ENCODE peak calls at places on chromosomes 2 and 18, in six cellular contexts. S is endodermal cell; Y is stimulated activated CD8-positive, alpha-beta memory T cell treated with anti-CD3 and anti-CD28 coated beads, Interleukin-12 subunit alpha, Interleukin-12 subunit beta, amount 100 ng/mL, for 1 hour; G is kidney tubule cell; C is HuH-7; X is kidney glomerular epithelial cell. D is an unnamed sample.

GRCh38 chr18:5500158-5500939 is 43.4 kb downstream of the EPB41L3 start:
- DNase-seq in S (no peak), Y (no peak), G (no peak), C (no peak), X (no peak), D (no peak)

GRCh38 chr2:45843136-45843535 is 191.7 kb downstream of the PRKCE start:
- DNase-seq in S (no peak), Y (no peak), G (no peak), C (no peak), X (no peak), D (no peak)

GRCh38 chr2:41241325-41242000 is 789.6 kb upstream of the SLC8A1 start:
- DNase-seq in S (no peak), Y (no peak), G (no peak), C (no peak), X (no peak), D (no peak)

GRCh38 chr18:6257950-6258349 is 156.8 kb downstream of the L3MBTL4 start:
- DNase-seq in S (peak), Y (no peak), G (no peak), C (no peak), X (no peak), D (peak)

GRCh38 chr2:100623921-100624320 is 61.1 kb downstream of the PDCL3 start:
- DNase-seq in S (peak), Y (no peak), G (no peak), C (no peak), X (no peak), D (no peak)

GRCh38 chr2:634670-635395 is 42.4 kb downstream of the TMEM18 start:
- DNase-seq in S (no peak), Y (no peak), G (peak), C (no peak), X (peak), D (no peak)

GRCh38 chr2:201357216-201357615 is at the start of gene FLACC1:
- DNase-seq in S (peak), Y (no peak), G (peak), C (no peak), X (peak), D (peak)

GRCh38 chr2:46390901-46391395 is 88.4 kb upstream of the TMEM247 start:
- DNase-seq in S (peak), Y (no peak), G (no peak), C (no peak), X (no peak), D (peak)

GRCh38 chr2:69774984-69775982 is 33.3 kb downstream of the ANXA4 start:
- DNase-seq in S (no peak), Y (no peak), G (no peak), C (no peak), X (no peak), D (no peak)

GRCh38 chr2:64863097-64863820 is 125.9 kb upstream of the SLC1A4 start:
- DNase-seq in S (no peak), Y (no peak), G (no peak), C (no peak), X (no peak), D (no peak)

GRCh38 chr2:217204358-217204757 is 344.5 kb upstream of the TNP1 start:
- DNase-seq in S (no peak), Y (no peak), G (peak), C (no peak), X (peak), D (no peak)

GRCh38 chr2:192559541-192560126 is 364.9 kb upstream of the TMEFF2 start:
- DNase-seq in S (no peak), Y (no peak), G (no peak), C (no peak), X (no peak), D (no peak)

GRCh38 chr2:37781028-37781427 is 109.6 kb upstream of the CDC42EP3 start:
- DNase-seq in S (no peak), Y (no peak), G (peak), C (no peak), X (no peak), D (no peak)

GRCh38 chr2:220046507-220046906 is 419.1 kb downstream of the SLC4A3 start:
- DNase-seq in S (no peak), Y (no peak), G (no peak), C (no peak), X (no peak), D (no peak)

GRCh38 chr2:162037028-162037795 is 36.8 kb downstream of the DPP4 start:
- DNase-seq in S (peak), Y (no peak), G (no peak), C (no peak), X (no peak), D (peak)

GRCh38 chr2:121855456-121855985 is 100.1 kb downstream of the TSN start:
- DNase-seq in S (no peak), Y (no peak), G (no peak), C (no peak), X (no peak), D (no peak)

GRCh38 chr18:27008575-27008974 is 143.1 kb upstream of the AQP4 start:
- DNase-seq in S (no peak), Y (no peak), G (peak), C (no peak), X (no peak), D (peak)

GRCh38 chr18:417495-417894 is 83.0 kb downstream of the COLEC12 start:
- DNase-seq in S (no peak), Y (no peak), G (no peak), C (no peak), X (no peak), D (no peak)

GRCh38 chr2:197628043-197628500 is 47.3 kb downstream of the RFTN2 start:
- DNase-seq in S (peak), Y (no peak), G (peak), C (no peak), X (no peak), D (no peak)

GRCh38 chr2:85222792-85223191 is 89.6 kb downstream of the TCF7L1 start:
- DNase-seq in S (no peak), Y (no peak), G (no peak), C (no peak), X (peak), D (no peak)

D was measured in H9.